ENCODE peak calls at places on chromosome 3, in four cellular contexts. U is K562, Q is GM12878, S is HepG2. P is an unnamed sample.
A peak's percentile ranks its signal among the peaks of the same experiment; 100 is the strongest.

GRCh38 chr3:24493951-24494615 is 567 bp downstream of the THRB start:
- DNase-seq in Q (no peak), S (peak; percentile 71), U (peak; percentile 64), P (peak; percentile 68)

GRCh38 chr3:35088943-35089342 is 550.4 kb upstream of the ARPP21 start:
- DNase-seq in U (no peak), Q (no peak), S (no peak), P (no peak)

GRCh38 chr3:72340476-72341379 is 507.5 kb downstream of the SHQ1 start:
- DNase-seq in S (no peak), Q (peak; percentile 32), U (no peak), P (no peak)

GRCh38 chr3:14441240-14441919 is 39.0 kb downstream of the SLC6A6 start:
- DNase-seq in S (no peak), U (no peak), Q (no peak), P (no peak)

GRCh38 chr3:3619815-3620214 is 179.4 kb upstream of the LRRN1 start:
- DNase-seq in S (no peak), Q (no peak), U (no peak), P (no peak)

GRCh38 chr3:112405845-112406244 is 72.9 kb downstream of the CD200 start:
- DNase-seq in S (no peak), Q (no peak), U (no peak), P (no peak)

GRCh38 chr3:8278448-8278847 is 223.2 kb upstream of the LMCD1 start:
- DNase-seq in S (no peak), Q (no peak), U (no peak), P (peak; percentile 39)

GRCh38 chr3:45915518-45916231 is 27.6 kb upstream of the CXCR6 start:
- DNase-seq in S (no peak), Q (peak; percentile 98), U (peak; percentile 38), P (no peak)

GRCh38 chr3:178684881-178685590 is 148.8 kb downstream of the KCNMB2 start:
- DNase-seq in U (peak; percentile 9), Q (no peak), S (no peak), P (peak; percentile 64)

GRCh38 chr3:64658001-64658400 is 29.8 kb downstream of the ADAMTS9 start:
- DNase-seq in U (no peak), Q (no peak), S (no peak), P (no peak)

GRCh38 chr3:107598926-107599754 is 76.4 kb downstream of the BBX start:
- DNase-seq in U (no peak), S (peak; percentile 65), Q (peak; percentile 59), P (peak; percentile 48)

GRCh38 chr3:113223831-113224240 is 12.5 kb downstream of the BOC start:
- DNase-seq in S (no peak), Q (no peak), U (no peak), P (no peak)

GRCh38 chr3:76203578-76203977 is 418.2 kb upstream of the ZNF717 start:
- DNase-seq in S (no peak), Q (no peak), U (no peak), P (peak; percentile 61)

GRCh38 chr3:185280572-185281365 is 26.9 kb upstream of the EHHADH start:
- DNase-seq in U (peak; percentile 61), Q (peak; percentile 23), S (peak; percentile 78), P (peak; percentile 76)

GRCh38 chr3:54191997-54192396 is 69.6 kb downstream of the CACNA2D3 start:
- DNase-seq in Q (no peak), S (no peak), U (no peak), P (no peak)

GRCh38 chr3:142896201-142896755 is 7.4 kb upstream of the PCOLCE2 start:
- DNase-seq in S (no peak), Q (no peak), U (no peak), P (no peak)

GRCh38 chr3:133130168-133130567 is 92.0 kb downstream of the TMEM108 start:
- DNase-seq in S (no peak), Q (no peak), U (no peak), P (no peak)

GRCh38 chr3:414063-414462 is 217.5 kb downstream of the CHL1 start:
- DNase-seq in Q (no peak), U (peak; percentile 10), S (no peak), P (peak; percentile 52)

GRCh38 chr3:83823095-83823494 is 1135.7 kb upstream of the CADM2 start:
- DNase-seq in Q (no peak), U (no peak), S (no peak), P (no peak)

GRCh38 chr3:126083913-126084514 is at the start of gene SLC41A3:
- DNase-seq in Q (peak; percentile 45), S (peak; percentile 80), U (peak; percentile 87), P (peak; percentile 82)

GRCh38 chr3:186806173-186807055 is at the start of gene RFC4:
- DNase-seq in S (peak; percentile 72), U (peak; percentile 84), Q (no peak), P (peak; percentile 88)

GRCh38 chr3:4827767-4828166 is 151.5 kb upstream of the BHLHE40 start:
- DNase-seq in U (no peak), S (no peak), Q (no peak), P (no peak)

GRCh38 chr3:148329481-148330220 is 368.1 kb upstream of the AGTR1 start:
- DNase-seq in Q (no peak), S (no peak), U (no peak), P (peak; percentile 25)

GRCh38 chr3:27357665-27358258 is 11.4 kb downstream of the NEK10 start:
- DNase-seq in S (peak; percentile 74), U (peak; percentile 17), Q (no peak), P (peak; percentile 82)

GRCh38 chr3:131107637-131108433 is 81.2 kb downstream of the NEK11 start:
- DNase-seq in Q (no peak), S (peak; percentile 60), U (no peak), P (no peak)

GRCh38 chr3:101849714-101850326 is 506 bp downstream of the NFKBIZ start:
- DNase-seq in Q (no peak), U (peak; percentile 41), S (no peak), P (peak; percentile 49)

GRCh38 chr3:175792245-175792644 is 933.1 kb downstream of the NAALADL2 start:
- DNase-seq in S (no peak), Q (no peak), U (no peak), P (no peak)

GRCh38 chr3:134651347-134652041 is 672 bp upstream of the KY start:
- DNase-seq in S (no peak), Q (no peak), U (no peak), P (no peak)

GRCh38 chr3:109707642-109708041 is 370.3 kb upstream of the DPPA4 start:
- DNase-seq in S (no peak), U (no peak), Q (no peak), P (no peak)

GRCh38 chr3:48064292-48064829 is 48.1 kb upstream of the MAP4 start:
- DNase-seq in Q (no peak), U (no peak), S (no peak), P (no peak)

GRCh38 chr3:155963557-155963956 is 93.1 kb downstream of the GMPS start:
- DNase-seq in S (no peak), U (no peak), Q (no peak), P (no peak)

GRCh38 chr3:43707998-43708397 is 17.3 kb downstream of the ABHD5 start:
- DNase-seq in S (peak; percentile 43), Q (no peak), U (no peak), P (no peak)

GRCh38 chr3:71072288-71072687 is 511.2 kb downstream of the FOXP1 start:
- DNase-seq in Q (no peak), U (no peak), S (no peak), P (no peak)

GRCh38 chr3:99760602-99761001 is 57.1 kb upstream of the CMSS1 start:
- DNase-seq in S (no peak), Q (no peak), U (no peak), P (no peak)

GRCh38 chr3:58296843-58297242 is 9.2 kb upstream of the RPP14 start:
- DNase-seq in Q (no peak), U (no peak), S (no peak), P (no peak)

GRCh38 chr3:51311055-51311454 is 74.0 kb upstream of the MANF start:
- DNase-seq in S (peak; percentile 28), U (peak; percentile 9), Q (no peak), P (peak; percentile 62)

GRCh38 chr3:25405335-25405734 is 22.7 kb upstream of the RARB start:
- DNase-seq in S (no peak), U (no peak), Q (no peak), P (no peak)

GRCh38 chr3:190516416-190516815 is 2.5 kb downstream of the IL1RAP start:
- DNase-seq in U (no peak), Q (no peak), S (no peak), P (no peak)

GRCh38 chr3:190519886-190520285 is 6.0 kb downstream of the IL1RAP start:
- DNase-seq in Q (no peak), S (no peak), U (no peak), P (no peak)

GRCh38 chr3:190514163-190515153 is 573 bp downstream of the IL1RAP start:
- DNase-seq in Q (no peak), S (peak; percentile 23), U (no peak), P (peak; percentile 49)

GRCh38 chr3:190513409-190514162 is at the start of gene IL1RAP:
- DNase-seq in U (peak; percentile 53), S (peak; percentile 89), Q (peak; percentile 47), P (peak; percentile 93)

DNA sequence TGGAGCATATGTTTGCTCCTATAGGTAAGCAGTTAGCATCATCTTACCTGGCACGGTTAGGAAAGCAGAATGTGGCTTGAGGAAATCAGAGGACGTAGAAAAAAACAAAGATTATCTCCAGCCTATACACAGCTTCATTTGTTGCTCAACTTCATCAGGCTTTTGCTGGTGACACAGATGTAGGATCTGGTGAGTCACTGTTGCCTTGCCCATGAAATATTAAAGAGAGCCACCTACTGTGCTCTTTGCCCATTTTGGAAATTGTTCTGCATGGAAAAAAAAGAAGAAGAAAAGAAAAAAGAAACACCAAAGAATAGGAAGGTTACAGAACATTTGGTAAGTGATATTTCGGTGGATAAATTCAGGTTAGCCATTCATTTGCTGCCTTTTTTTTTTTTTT is 3.8 kb downstream of the IL1RAP start:
- DNase-seq in S (no peak), U (no peak), Q (no peak), P (no peak)
- H3K4me1 ChIP-seq in S (peaks cover 50% of the 10 kb centered on the region), U (peaks cover 8% of the 10 kb centered on the region), Q (no peaks in the 10 kb centered on the region), P (peaks cover 11% of the 10 kb centered on the region)

GRCh38 chr3:37031115-37031682 is 37.9 kb downstream of the MLH1 start:
- DNase-seq in S (no peak), Q (no peak), U (no peak), P (no peak)
- TF ChIP-seq POLR2AphosphoS5 in S (no peak), Q (no peak), U (no peak), P (no peak)

GRCh38 chr3:194042947-194043346 is 93.0 kb upstream of the HES1 start:
- DNase-seq in S (peak; percentile 16), Q (no peak), U (no peak), P (no peak)
- TF ChIP-seq JUNB in S (no peak), Q (no peak), U (no peak), P (no peak)

GRCh38 chr3:9409981-9410849 is 12.8 kb downstream of the SETD5 start:
- DNase-seq in Q (no peak), U (no peak), S (no peak), P (no peak)

GRCh38 chr3:9414822-9415221 is 17.4 kb downstream of the SETD5 start:
- DNase-seq in U (no peak), S (no peak), Q (no peak), P (no peak)

GRCh38 chr3:9411302-9411701 is 13.9 kb downstream of the SETD5 start:
- DNase-seq in Q (no peak), S (no peak), U (no peak), P (no peak)

GRCh38 chr3:9415485-9416138 is 18.2 kb downstream of the SETD5 start:
- DNase-seq in U (no peak), S (no peak), Q (no peak), P (no peak)

DNA sequence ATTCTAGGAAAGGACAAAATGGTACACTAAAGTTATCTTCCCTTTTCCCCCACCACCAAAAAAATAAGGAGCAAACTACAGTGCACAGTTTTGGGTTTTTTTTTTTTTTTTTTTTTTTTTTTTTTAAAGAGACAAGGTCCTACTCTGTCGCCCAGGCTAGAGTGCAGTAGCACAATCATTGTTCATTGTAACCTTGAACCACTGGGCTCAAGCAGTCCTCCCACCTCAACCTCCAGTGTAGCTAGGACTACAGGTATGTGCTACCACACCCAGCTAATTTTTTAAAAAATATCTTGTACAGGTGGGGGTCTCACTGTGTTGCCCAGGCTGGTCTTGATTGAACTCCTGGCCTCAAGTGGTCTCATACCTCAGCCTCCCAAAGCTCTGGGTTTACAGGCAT is 14.9 kb downstream of the SETD5 start:
- DNase-seq in U (no peak), Q (no peak), S (no peak), P (no peak)
- H3K4me1 ChIP-seq in U (peaks cover 4% of the 10 kb centered on the region), Q (peaks cover 4% of the 10 kb centered on the region), S (peaks cover 99% of the 10 kb centered on the region), P (peaks cover 11% of the 10 kb centered on the region)

P was measured in GM23338.